ENCODE peak calls at places on chromosomes 4 and X, in six cellular contexts. D, B, Z, P, M and X are unnamed samples.
A peak's percentile ranks its signal among the peaks of the same experiment; 100 is the strongest.

GRCh38 chrX:9327747-9328145 is 137.1 kb upstream of the TBL1X start:
- DNase-seq in B (no peak), D (no peak), M (no peak), Z (no peak), P (no peak), X (no peak)

GRCh38 chr4:108165601-108166000 is 3.1 kb downstream of the LEF1 start:
- DNase-seq in Z (no peak), D (no peak), B (no peak), P (no peak), M (no peak), X (no peak)

GRCh38 chr4:3040447-3041191 is 33.7 kb downstream of the HTT-AS start:
- DNase-seq in B (no peak), Z (no peak), M (no peak), D (no peak), P (no peak), X (no peak)

GRCh38 chrX:48003367-48003757 is 427 bp downstream of the ZNF182 start:
- DNase-seq in M (no peak), Z (no peak), D (peak; percentile 6), B (peak; percentile 26), P (no peak), X (no peak)

GRCh38 chrX:107628662-107629532 is 587 bp downstream of the PRPS1 start:
- DNase-seq in D (peak; percentile 17), Z (peak; percentile 32), P (no peak), M (no peak), B (peak; percentile 31), X (peak; percentile 66)

GRCh38 chr4:89319756-89320155 is 12.2 kb upstream of the GPRIN3 start:
- DNase-seq in M (no peak), Z (no peak), P (no peak), B (no peak), D (no peak), X (no peak)

GRCh38 chr4:131566026-131566425 is 1583.1 kb upstream of the PCDH10 start:
- DNase-seq in B (no peak), M (no peak), Z (no peak), D (no peak), P (no peak), X (no peak)

GRCh38 chrX:302975-303374 is 15.6 kb downstream of the GTPBP6 start:
- DNase-seq in P (no peak), D (no peak), B (no peak), Z (no peak), M (no peak), X (no peak)

GRCh38 chrX:17597836-17598434 is 139.4 kb upstream of the SCML1 start:
- DNase-seq in M (no peak), B (peak; percentile 84), D (peak; percentile 85), P (no peak), Z (peak; percentile 76), X (no peak)

GRCh38 chr4:124610214-124610613 is 102.3 kb downstream of the ANKRD50 start:
- DNase-seq in Z (no peak), M (no peak), B (no peak), D (no peak), P (no peak), X (peak; percentile 83)

GRCh38 chr4:76624271-76624681 is 189.2 kb downstream of the SHROOM3 start:
- DNase-seq in B (no peak), P (peak; percentile 63), Z (peak; percentile 37), M (no peak), D (no peak), X (peak; percentile 48)

GRCh38 chr4:25060179-25060578 is 29.4 kb upstream of the LGI2 start:
- DNase-seq in P (no peak), Z (no peak), D (no peak), B (no peak), M (no peak), X (no peak)

GRCh38 chr4:72896515-72896914 is 173.0 kb downstream of the COX18 start:
- DNase-seq in Z (no peak), D (no peak), P (no peak), M (no peak), B (no peak), X (no peak)

GRCh38 chrX:29044802-29045201 is 457.6 kb downstream of the IL1RAPL1 start:
- DNase-seq in D (no peak), M (no peak), P (no peak), Z (no peak), B (no peak), X (no peak)

GRCh38 chr4:185508162-185508561 is 27.1 kb downstream of the PDLIM3 start:
- DNase-seq in D (no peak), P (no peak), Z (no peak), M (peak; percentile 18), B (no peak), X (peak; percentile 83)

GRCh38 chr4:3410401-3411135 is 31.2 kb upstream of the HGFAC start:
- DNase-seq in Z (no peak), B (no peak), M (no peak), P (no peak), D (no peak), X (no peak)

GRCh38 chrX:123833387-123833786 is 26.5 kb upstream of the XIAP start:
- DNase-seq in Z (peak; percentile 54), M (peak; percentile 50), D (peak; percentile 75), P (no peak), B (peak; percentile 83), X (peak; percentile 68)

GRCh38 chr4:144754562-144755410 is 108.8 kb downstream of the HHIP start:
- DNase-seq in D (no peak), B (no peak), P (peak; percentile 8), M (peak; percentile 19), Z (no peak), X (no peak)

GRCh38 chr4:3563403-3563802 is 31.2 kb upstream of the LRPAP1 start:
- DNase-seq in D (no peak), M (no peak), B (no peak), Z (no peak), P (no peak), X (no peak)

DNA sequence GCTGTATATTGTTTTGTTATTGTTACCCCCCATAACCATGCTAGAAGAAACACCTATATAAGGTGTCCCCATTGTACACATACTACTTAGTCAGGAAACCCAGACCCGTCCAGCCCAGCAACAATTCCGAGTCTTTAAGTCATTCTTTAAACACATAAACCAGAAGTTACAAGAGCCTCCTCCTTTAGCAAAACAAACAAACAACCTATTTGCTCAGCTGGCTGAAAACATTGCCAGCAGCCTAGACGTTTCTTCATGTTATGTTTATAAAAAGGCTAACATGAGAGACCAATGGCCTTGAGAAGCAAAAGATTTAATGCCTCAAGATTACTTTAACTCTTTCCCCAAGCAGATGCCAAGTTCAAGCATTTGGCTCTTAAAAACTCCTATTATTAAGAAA is 1.4 kb downstream of the ACOX3 start:
- DNase-seq in B (no peak), D (no peak), Z (no peak), M (no peak), P (no peak), X (no peak)
- H3K4me1 ChIP-seq in B (peaks cover 9% of the 10 kb centered on the region), D (peaks cover 27% of the 10 kb centered on the region), Z (peaks cover 27% of the 10 kb centered on the region), M (peaks cover 19% of the 10 kb centered on the region), P (peaks cover 5% of the 10 kb centered on the region), X (peaks cover 12% of the 10 kb centered on the region)

GRCh38 chr4:186691396-186691795 is 32.3 kb downstream of the FAT1 start:
- DNase-seq in B (no peak), P (no peak), Z (no peak), D (no peak), M (no peak), X (no peak)

GRCh38 chr4:186685744-186686143 is 37.9 kb downstream of the FAT1 start:
- DNase-seq in D (peak; percentile 48), Z (no peak), B (no peak), P (no peak), M (peak; percentile 35), X (peak; percentile 83)

GRCh38 chr4:186689476-186689875 is 34.2 kb downstream of the FAT1 start:
- DNase-seq in B (no peak), Z (peak; percentile 57), M (no peak), D (no peak), P (no peak), X (no peak)

GRCh38 chr4:186687263-186687662 is 36.4 kb downstream of the FAT1 start:
- DNase-seq in B (no peak), P (no peak), D (no peak), M (no peak), Z (no peak), X (no peak)

DNA sequence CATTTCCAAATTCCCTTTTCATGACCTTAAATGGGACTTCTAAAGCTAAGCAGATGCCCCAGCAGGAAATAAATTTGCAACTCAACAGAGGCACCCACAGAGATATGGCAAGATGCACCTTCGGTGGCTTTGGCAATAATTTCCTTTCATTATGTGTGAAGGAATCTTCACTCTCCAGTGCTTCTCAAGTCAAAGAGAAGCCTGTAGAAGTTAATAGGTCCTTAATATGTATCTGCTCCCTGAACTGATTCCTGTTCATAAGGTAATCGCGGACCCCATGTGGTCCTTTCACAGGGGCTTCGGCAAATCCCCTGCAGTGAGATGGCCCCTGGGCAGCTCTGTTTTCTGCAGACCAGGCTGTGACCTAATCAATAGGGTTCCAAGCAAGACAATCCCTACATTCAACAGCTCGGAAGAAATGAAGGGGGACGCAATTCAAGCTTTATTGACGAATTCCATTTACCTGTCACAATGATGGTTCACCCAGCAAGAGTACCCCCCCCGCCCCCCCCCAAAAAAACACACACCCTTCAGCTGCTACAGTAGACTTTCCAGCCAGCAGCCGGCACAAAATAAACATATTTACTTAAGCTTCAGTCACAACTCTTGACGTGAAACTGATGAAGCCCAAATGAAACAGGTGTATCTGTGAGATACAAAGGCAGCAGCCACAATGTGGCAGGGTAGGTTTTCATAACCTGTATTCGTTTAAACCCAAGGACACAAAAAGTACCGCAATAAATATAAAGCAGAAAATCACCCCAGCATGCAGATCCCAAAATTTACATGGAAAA is 35.3 kb downstream of the FAT1 start:
- DNase-seq in B (no peak), P (peak; percentile 85), Z (no peak), D (no peak), M (no peak), X (no peak)
- H3K4me3 ChIP-seq in B (no peak overlapping the region), P (no peak overlapping the region), Z (no peak overlapping the region), D (no peak overlapping the region), M (no peak overlapping the region), X (no peak overlapping the region)

GRCh38 chrX:46959101-46959500 is 46.9 kb downstream of the JADE3 start:
- DNase-seq in Z (no peak), P (no peak), D (no peak), M (no peak), B (no peak), X (no peak)

GRCh38 chrX:46957299-46957698 is 45.1 kb downstream of the JADE3 start:
- DNase-seq in D (peak; percentile 35), P (no peak), B (no peak), Z (no peak), M (no peak), X (no peak)

GRCh38 chrX:46954716-46955115 is 42.5 kb downstream of the JADE3 start:
- DNase-seq in P (no peak), B (no peak), D (no peak), M (no peak), Z (no peak), X (no peak)

GRCh38 chrX:46953597-46953996 is 41.4 kb downstream of the JADE3 start:
- DNase-seq in B (peak; percentile 23), D (peak; percentile 60), M (no peak), Z (no peak), P (peak; percentile 48), X (no peak)

GRCh38 chrX:46953137-46953527 is 40.9 kb downstream of the JADE3 start:
- DNase-seq in P (no peak), M (no peak), Z (no peak), B (no peak), D (no peak), X (no peak)
- H3K4me1 ChIP-seq in P (peaks cover 2% of the 10 kb centered on the region), M (peaks cover 5% of the 10 kb centered on the region), Z (no peaks in the 10 kb centered on the region), B (no peaks in the 10 kb centered on the region), D (peaks cover 3% of the 10 kb centered on the region), X (peaks cover 7% of the 10 kb centered on the region)

DNA sequence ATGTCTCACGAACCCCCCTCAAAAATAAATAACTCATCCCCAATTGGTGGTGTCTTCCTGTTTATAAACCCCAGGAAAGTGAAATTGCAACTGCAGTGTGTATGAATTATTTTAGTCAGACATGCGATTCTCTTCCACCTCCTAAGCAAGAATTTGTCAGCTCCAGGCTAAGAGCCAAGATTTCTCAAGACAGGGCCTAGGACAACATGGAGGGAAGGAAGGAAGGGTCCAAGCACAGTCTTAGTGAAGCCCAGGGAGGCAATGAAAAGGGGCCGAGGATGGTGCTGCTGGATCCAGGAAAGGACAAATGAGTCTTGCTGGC is 20.0 kb downstream of the SH3KBP1 start:
- DNase-seq in D (no peak), B (no peak), Z (no peak), P (no peak), M (no peak), X (no peak)
- H3K4me3 ChIP-seq in D (no peak overlapping the region), B (no peak overlapping the region), Z (no peak overlapping the region), P (no peak overlapping the region), M (no peak overlapping the region), X (no peak overlapping the region)